ENCODE peak calls at places on chromosomes 7 and 10, in ten cellular contexts. L, B, E, S, T, R, I, W, J and X are unnamed samples.

GRCh38 chr7:33958126-33958525 is 52.8 kb downstream of the BMPER start:
- DNase-seq in L (no peak), B (no peak), E (no peak), S (no peak), T (no peak), R (no peak), I (no peak), W (no peak), J (no peak), X (no peak)

GRCh38 chr7:11394438-11394837 is 420.8 kb downstream of the PHF14 start:
- DNase-seq in L (no peak), B (no peak), E (no peak), S (no peak), T (no peak), R (no peak), I (no peak), W (no peak), J (no peak), X (no peak)

GRCh38 chr7:39811161-39811614 is 138.9 kb upstream of the CDK13 start:
- DNase-seq in L (no peak), B (no peak), E (no peak), S (no peak), T (no peak), R (no peak), I (no peak), W (no peak), J (no peak), X (peak)

GRCh38 chr7:44286618-44287487 is 38.5 kb downstream of the CAMK2B start:
- DNase-seq in L (no peak), B (peak), E (peak), S (no peak), T (peak), R (no peak), I (no peak), W (peak), J (peak), X (no peak)

GRCh38 chr7:123712619-123713018 is 36.2 kb downstream of the WASL start:
- DNase-seq in L (no peak), B (no peak), E (no peak), S (no peak), T (no peak), R (peak), I (no peak), W (no peak), J (no peak), X (no peak)

GRCh38 chr7:134113655-134114054 is 13.5 kb upstream of the LRGUK start:
- DNase-seq in L (no peak), B (no peak), E (no peak), S (no peak), T (no peak), R (no peak), I (no peak), W (no peak), J (no peak), X (no peak)

GRCh38 chr7:35565927-35566326 is 129.0 kb downstream of the HERPUD2 start:
- DNase-seq in L (no peak), B (no peak), E (no peak), S (no peak), T (no peak), R (no peak), I (no peak), W (no peak), J (no peak), X (no peak)

GRCh38 chr7:1694981-1695511 is 25.0 kb downstream of the ELFN1 start:
- DNase-seq in L (no peak), B (peak), E (peak), S (no peak), T (peak), R (no peak), I (no peak), W (peak), J (peak), X (no peak)

GRCh38 chr10:47402681-47403301 is 18.7 kb upstream of the ZNF488 start:
- DNase-seq in L (no peak), B (peak), E (peak), S (no peak), T (peak), R (peak), I (no peak), W (no peak), J (peak), X (peak)

GRCh38 chr7:116399808-116400207 is 99.7 kb upstream of the CAV2 start:
- DNase-seq in L (no peak), B (no peak), E (no peak), S (no peak), T (no peak), R (no peak), I (no peak), W (no peak), J (no peak), X (no peak)

GRCh38 chr7:94763268-94763667 is 107.3 kb upstream of the SGCE start:
- DNase-seq in L (no peak), B (no peak), E (no peak), S (no peak), T (no peak), R (no peak), I (no peak), W (no peak), J (no peak), X (no peak)

GRCh38 chr10:99630991-99631390 is 10.8 kb upstream of the SLC25A28 start:
- DNase-seq in L (no peak), B (no peak), E (no peak), S (no peak), T (no peak), R (no peak), I (no peak), W (no peak), J (no peak), X (no peak)

GRCh38 chr10:104253106-104253505 is 1.6 kb upstream of the GSTO1 start:
- DNase-seq in L (no peak), B (no peak), E (no peak), S (no peak), T (no peak), R (no peak), I (no peak), W (no peak), J (no peak), X (no peak)

GRCh38 chr10:104028146-104028545 is 57.5 kb downstream of the COL17A1 start:
- DNase-seq in L (no peak), B (no peak), E (no peak), S (peak), T (no peak), R (no peak), I (no peak), W (no peak), J (no peak), X (no peak)

GRCh38 chr7:69845721-69846495 is 247.6 kb downstream of the AUTS2 start:
- DNase-seq in L (peak), B (no peak), E (no peak), S (no peak), T (no peak), R (no peak), I (no peak), W (no peak), J (no peak), X (no peak)

GRCh38 chr7:41046221-41046761 is 656.6 kb downstream of the INHBA start:
- DNase-seq in L (no peak), B (no peak), E (no peak), S (no peak), T (no peak), R (no peak), I (no peak), W (no peak), J (no peak), X (no peak)

GRCh38 chr7:112105584-112106540 is 100.3 kb downstream of the DOCK4 start:
- DNase-seq in L (no peak), B (no peak), E (no peak), S (no peak), T (no peak), R (no peak), I (no peak), W (no peak), J (no peak), X (no peak)

GRCh38 chr7:18445916-18446520 is 49.5 kb upstream of the HDAC9 start:
- DNase-seq in L (no peak), B (no peak), E (no peak), S (no peak), T (no peak), R (no peak), I (no peak), W (no peak), J (no peak), X (no peak)

GRCh38 chr7:128814496-128814895 is 15.7 kb upstream of the FLNC start:
- DNase-seq in L (no peak), B (no peak), E (no peak), S (no peak), T (no peak), R (no peak), I (no peak), W (no peak), J (no peak), X (no peak)

GRCh38 chr7:116630932-116631449 is 41.0 kb upstream of the MET start:
- DNase-seq in L (no peak), B (peak), E (peak), S (no peak), T (peak), R (no peak), I (no peak), W (no peak), J (peak), X (peak)

GRCh38 chr7:96327429-96327828 is 5.5 kb upstream of the SLC25A13 start:
- DNase-seq in L (peak), B (no peak), E (no peak), S (peak), T (no peak), R (no peak), I (no peak), W (no peak), J (no peak), X (no peak)

GRCh38 chr10:103441206-103441605 is 11.0 kb downstream of the CALHM2 start:
- DNase-seq in L (no peak), B (no peak), E (no peak), S (no peak), T (no peak), R (no peak), I (no peak), W (no peak), J (no peak), X (no peak)

GRCh38 chr7:149735181-149735602 is 38.2 kb downstream of the ZNF467 start:
- DNase-seq in L (no peak), B (peak), E (peak), S (no peak), T (no peak), R (no peak), I (no peak), W (no peak), J (no peak), X (no peak)

GRCh38 chr10:71213127-71213616 is 802 bp downstream of the UNC5B start:
- DNase-seq in L (peak), B (peak), E (peak), S (no peak), T (no peak), R (no peak), I (no peak), W (peak), J (peak), X (no peak)

GRCh38 chr7:26397786-26398435 is 106.2 kb downstream of the SNX10 start:
- DNase-seq in L (peak), B (peak), E (no peak), S (peak), T (no peak), R (no peak), I (no peak), W (peak), J (no peak), X (no peak)

GRCh38 chr10:31081937-31082635 is 50.4 kb upstream of the ZNF438 start:
- DNase-seq in L (no peak), B (no peak), E (no peak), S (no peak), T (no peak), R (no peak), I (no peak), W (no peak), J (no peak), X (no peak)

GRCh38 chr7:29471444-29472138 is 92.0 kb upstream of the PRR15 start:
- DNase-seq in L (no peak), B (no peak), E (no peak), S (no peak), T (no peak), R (no peak), I (no peak), W (no peak), J (no peak), X (no peak)

GRCh38 chr7:83148776-83149175 is 13.9 kb downstream of the PCLO start:
- DNase-seq in L (no peak), B (no peak), E (no peak), S (no peak), T (no peak), R (no peak), I (no peak), W (no peak), J (no peak), X (no peak)

GRCh38 chr10:107148906-107149305 is 15.6 kb downstream of the SORCS1 start:
- DNase-seq in L (no peak), B (no peak), E (no peak), S (no peak), T (no peak), R (no peak), I (no peak), W (no peak), J (no peak), X (no peak)

GRCh38 chr10:88389456-88389855 is 193.7 kb downstream of the RNLS start:
- DNase-seq in L (peak), B (no peak), E (no peak), S (peak), T (no peak), R (peak), I (no peak), W (no peak), J (no peak), X (no peak)

GRCh38 chr10:61974611-61975010 is 73.1 kb downstream of the ARID5B start:
- DNase-seq in L (no peak), B (no peak), E (peak), S (peak), T (peak), R (peak), I (no peak), W (no peak), J (peak), X (no peak)

GRCh38 chr7:1690359-1690958 is 20.4 kb downstream of the ELFN1 start:
- DNase-seq in L (no peak), B (no peak), E (no peak), S (no peak), T (no peak), R (no peak), I (no peak), W (no peak), J (no peak), X (no peak)

GRCh38 chr7:24884401-24884800 is 95.6 kb downstream of the OSBPL3 start:
- DNase-seq in L (peak), B (no peak), E (no peak), S (no peak), T (no peak), R (no peak), I (no peak), W (no peak), J (no peak), X (no peak)

GRCh38 chr7:44757739-44758138 is 9.1 kb downstream of the ZMIZ2 start:
- DNase-seq in L (no peak), B (no peak), E (no peak), S (no peak), T (no peak), R (no peak), I (no peak), W (no peak), J (no peak), X (no peak)

GRCh38 chr7:35749548-35749947 is 51.3 kb upstream of the SEPTIN7 start:
- DNase-seq in L (no peak), B (no peak), E (no peak), S (no peak), T (no peak), R (no peak), I (no peak), W (no peak), J (no peak), X (no peak)

GRCh38 chr7:45240187-45240776 is 82.7 kb downstream of the RAMP3 start:
- DNase-seq in L (no peak), B (no peak), E (no peak), S (no peak), T (no peak), R (no peak), I (no peak), W (no peak), J (peak), X (no peak)

GRCh38 chr10:48247680-48248079 is 26.8 kb downstream of the FRMPD2 start:
- DNase-seq in L (no peak), B (no peak), E (no peak), S (no peak), T (no peak), R (no peak), I (no peak), W (no peak), J (peak), X (no peak)

GRCh38 chr7:27168265-27168947 is 3.1 kb upstream of the HOXA9 start:
- DNase-seq in L (no peak), B (peak), E (peak), S (no peak), T (no peak), R (no peak), I (no peak), W (peak), J (peak), X (peak)